ENCODE peak calls at places on chromosomes 16 and 17, in nine cellular contexts. B is GM04504; N is CD4-positive, alpha-beta memory T cell; L is uterus; Z is naive thymus-derived CD4-positive, alpha-beta T cell; S is HuH-7.5; Q is aorta; O is hippocampal formation; D is H7. M is an unnamed sample.

GRCh38 chr17:78555741-78556401 is 21.3 kb downstream of the DNAH17 start:
- DNase-seq in B (no peak), N (no peak), D (no peak), Q (no peak), O (no peak), L (no peak), Z (no peak), S (no peak), M (no peak)

GRCh38 chr17:12680993-12681392 is 15.3 kb downstream of the MYOCD start:
- DNase-seq in D (no peak), Q (no peak), O (no peak), B (no peak), N (no peak), L (no peak), Z (no peak), S (no peak), M (no peak)

GRCh38 chr16:10641555-10641952 is 53.2 kb downstream of the TEKT5 start:
- DNase-seq in L (no peak), Z (no peak), Q (no peak), B (no peak), O (no peak), D (no peak), S (no peak), N (no peak), M (no peak)

GRCh38 chr17:79761894-79762570 is 15.9 kb upstream of the CBX2 start:
- DNase-seq in Q (peak), L (no peak), O (no peak), Z (no peak), S (no peak), D (peak), B (no peak), N (no peak), M (no peak)

GRCh38 chr17:82332669-82333278 is 792 bp downstream of the SECTM1 start:
- DNase-seq in D (peak), B (no peak), N (peak), L (no peak), Z (no peak), S (no peak), Q (no peak), O (no peak), M (no peak)

GRCh38 chr16:77043076-77043475 is 147.9 kb upstream of the MON1B start:
- DNase-seq in B (peak), Z (no peak), O (no peak), L (no peak), N (no peak), D (peak), Q (no peak), S (peak), M (peak)

GRCh38 chr16:29821663-29822115 is 1.4 kb downstream of the MVP start:
- DNase-seq in B (no peak), N (no peak), S (no peak), Z (no peak), L (peak), O (no peak), D (no peak), Q (no peak), M (no peak)

GRCh38 chr17:16171613-16172012 is 43.7 kb downstream of the NCOR1 start:
- DNase-seq in O (no peak), B (no peak), L (no peak), N (no peak), D (no peak), Z (no peak), Q (no peak), S (peak), M (no peak)

GRCh38 chr17:46147167-46147749 is 46.0 kb downstream of the KANSL1 start:
- DNase-seq in B (no peak), S (no peak), N (peak), Q (no peak), D (no peak), L (no peak), Z (no peak), O (no peak), M (no peak)

GRCh38 chr17:29039764-29040598 is 3.0 kb upstream of the PIPOX start:
- DNase-seq in Q (no peak), L (no peak), O (peak), N (no peak), D (no peak), B (peak), Z (no peak), S (no peak), M (peak)

GRCh38 chr17:13562271-13562800 is 39.4 kb downstream of the HS3ST3A1 start:
- DNase-seq in Q (no peak), Z (no peak), O (no peak), N (no peak), D (no peak), L (no peak), B (peak), S (no peak), M (peak)

GRCh38 chr17:70171159-70171558 is 1.8 kb downstream of the KCNJ2 start:
- DNase-seq in S (no peak), L (no peak), O (no peak), B (no peak), D (no peak), Q (no peak), Z (no peak), N (no peak), M (no peak)

GRCh38 chr17:69722518-69722917 is 308.0 kb downstream of the MAP2K6 start:
- DNase-seq in L (no peak), N (no peak), Z (no peak), D (no peak), S (no peak), B (no peak), O (no peak), Q (no peak), M (no peak)

GRCh38 chr16:88353691-88354090 is 29.1 kb upstream of the ZNF469 start:
- DNase-seq in Q (peak), D (no peak), N (no peak), Z (no peak), S (no peak), L (no peak), B (no peak), O (no peak), M (no peak)

GRCh38 chr17:62968445-62968923 is 2.4 kb downstream of the TANC2 start:
- DNase-seq in L (peak), O (peak), S (peak), N (peak), Z (no peak), Q (no peak), D (peak), B (peak), M (peak)

GRCh38 chr17:72270530-72270929 is 149.7 kb downstream of the SOX9 start:
- DNase-seq in Z (no peak), N (no peak), Q (peak), L (no peak), O (peak), S (no peak), B (peak), D (no peak), M (peak)

GRCh38 chr16:84088695-84089395 is 27.9 kb downstream of the MBTPS1 start:
- DNase-seq in B (no peak), L (no peak), Z (no peak), N (peak), O (no peak), S (no peak), D (no peak), Q (no peak), M (no peak)

GRCh38 chr16:48123104-48123788 is 32.5 kb downstream of the ABCC12 start:
- DNase-seq in D (no peak), L (no peak), S (no peak), N (no peak), B (peak), Q (no peak), Z (no peak), O (no peak), M (peak)

GRCh38 chr17:54530398-54530797 is 370.3 kb upstream of the TOM1L1 start:
- DNase-seq in S (no peak), D (no peak), L (no peak), O (no peak), N (no peak), Q (no peak), Z (no peak), B (no peak), M (no peak)

GRCh38 chr17:75367312-75367711 is 38.2 kb downstream of the GRB2 start:
- DNase-seq in O (no peak), D (no peak), Q (no peak), N (no peak), B (no peak), S (no peak), L (no peak), Z (no peak), M (no peak)

GRCh38 chr16:2364638-2365210 is 24.2 kb upstream of the ABCA3 start:
- DNase-seq in L (no peak), N (no peak), S (no peak), D (no peak), Q (no peak), Z (no peak), B (no peak), O (no peak), M (no peak)

GRCh38 chr17:1490643-1491405 is 1.7 kb downstream of the MYO1C start:
- DNase-seq in N (peak), D (peak), S (peak), Q (peak), B (no peak), Z (peak), L (peak), O (peak), M (no peak)

GRCh38 chr17:7587420-7587786 is 2.5 kb downstream of the SOX15 start:
- DNase-seq in L (no peak), Q (no peak), B (peak), S (no peak), O (no peak), Z (no peak), N (no peak), D (no peak), M (peak)

GRCh38 chr17:40312131-40312731 is 3.3 kb downstream of the RARA start:
- DNase-seq in O (peak), Z (no peak), D (peak), B (no peak), N (no peak), L (no peak), S (no peak), Q (no peak), M (no peak)

GRCh38 chr17:76872221-76872873 is 4.1 kb downstream of the MGAT5B start:
- DNase-seq in L (no peak), B (peak), Z (no peak), N (no peak), O (no peak), S (no peak), Q (no peak), D (peak), M (peak)

GRCh38 chr16:68284847-68285246 is 20.5 kb downstream of the SLC7A6 start:
- DNase-seq in B (no peak), N (no peak), Q (no peak), L (no peak), Z (no peak), D (no peak), O (no peak), S (no peak), M (no peak)

GRCh38 chr17:45110676-45111611 is 21.4 kb downstream of the PLCD3 start:
- DNase-seq in Z (no peak), D (no peak), Q (no peak), O (peak), S (no peak), B (no peak), N (no peak), L (no peak), M (no peak)